ENCODE peak calls at places on chromosomes 4 and X, in nine cellular contexts. O is stimulated activated CD4-positive, alpha-beta T cell treated with anti-CD3 and anti-CD28 coated beads, TNF-alpha, amount 100 ng/mL, for 4 hours; N is NAMALWA; B is cardiac septum; M is CD8-positive, alpha-beta memory T cell; P is HS-27A; T is T-helper 2 cell treated with Interferon-gamma antibody and Interleukin-4, amounts not matched to agents 5 μg/mL and 100 μg/mL, for 36 hours; R is NCI-H187; F is Jurkat, Clone E6-1. X is an unnamed sample.

GRCh38 chr4:105215609-105216313 is 69.1 kb downstream of the TET2 start:
- DNase-seq in T (no peak), O (no peak), N (no peak), B (no peak), R (no peak), F (no peak), P (no peak), M (no peak), X (no peak)

GRCh38 chr4:84634961-84635360 is 52.0 kb downstream of the CDS1 start:
- DNase-seq in N (no peak), P (no peak), B (no peak), R (no peak), M (no peak), O (no peak), T (no peak), F (no peak), X (no peak)

GRCh38 chrX:111823068-111823467 is 52.9 kb upstream of the TRPC5OS start:
- DNase-seq in T (no peak), O (no peak), B (no peak), P (no peak), F (no peak), N (peak; percentile 29), M (no peak), R (peak; percentile 37), X (peak; percentile 0)

GRCh38 chr4:13599159-13599558 is 28.4 kb downstream of the BOD1L1 start:
- DNase-seq in B (no peak), T (no peak), F (no peak), P (no peak), O (no peak), R (no peak), N (no peak), M (no peak), X (no peak)

GRCh38 chr4:133157460-133158160 is 8.5 kb downstream of the PCDH10 start:
- DNase-seq in N (peak; percentile 25), P (no peak), O (no peak), M (no peak), R (no peak), B (no peak), F (no peak), T (no peak), X (peak; percentile 70)

GRCh38 chr4:76804060-76804459 is 93.9 kb downstream of the SOWAHB start:
- DNase-seq in R (no peak), B (no peak), F (no peak), P (no peak), T (no peak), N (no peak), O (no peak), M (no peak), X (no peak)

GRCh38 chr4:75644095-75644494 is 13.8 kb upstream of the CDKL2 start:
- DNase-seq in P (no peak), O (no peak), R (no peak), T (no peak), B (no peak), N (no peak), F (no peak), M (no peak), X (no peak)

GRCh38 chrX:24694825-24695224 is 1.1 kb downstream of the POLA1 start:
- DNase-seq in T (no peak), N (peak; percentile 31), P (no peak), B (no peak), R (no peak), M (no peak), F (no peak), O (no peak), X (no peak)

GRCh38 chr4:129545599-129546278 is 449.8 kb downstream of the C4orf33 start:
- DNase-seq in F (no peak), O (no peak), R (no peak), P (no peak), T (no peak), B (peak; percentile 86), M (no peak), N (no peak), X (no peak)

GRCh38 chr4:1231637-1232360 is 17.1 kb downstream of the CTBP1 start:
- DNase-seq in N (no peak), R (no peak), T (no peak), P (no peak), O (no peak), F (no peak), B (no peak), M (no peak), X (no peak)

GRCh38 chr4:150746156-150746555 is 164.2 kb downstream of the MAB21L2 start:
- DNase-seq in R (no peak), B (no peak), O (no peak), N (no peak), F (no peak), T (no peak), M (no peak), P (peak; percentile 73), X (no peak)

GRCh38 chr4:73068496-73069337 is 799 bp downstream of the COX18 start:
- DNase-seq in N (peak; percentile 69), B (no peak), P (peak; percentile 38), T (peak; percentile 29), R (peak; percentile 59), O (no peak), M (no peak), F (peak; percentile 60), X (no peak)

GRCh38 chrX:150198776-150199175 is 164.3 kb upstream of the MAMLD1 start:
- DNase-seq in R (peak; percentile 27), B (no peak), M (no peak), F (no peak), N (no peak), P (no peak), T (no peak), O (no peak), X (no peak)

GRCh38 chrX:132716006-132716405 is 227.2 kb upstream of the MBNL3 start:
- DNase-seq in R (no peak), F (no peak), N (no peak), B (no peak), O (no peak), P (no peak), M (no peak), T (no peak), X (no peak)

GRCh38 chr4:589219-589963 is 13.3 kb upstream of the TMEM271 start:
- DNase-seq in O (no peak), P (no peak), B (peak; percentile 14), M (no peak), R (no peak), N (no peak), F (no peak), T (no peak), X (no peak)

GRCh38 chr4:106421441-106422296 is 53.1 kb upstream of the GIMD1 start:
- DNase-seq in O (no peak), R (no peak), B (no peak), N (no peak), F (no peak), M (no peak), T (no peak), P (peak; percentile 71), X (no peak)

GRCh38 chr4:15031993-15032660 is 29.8 kb downstream of the CPEB2 start:
- DNase-seq in M (no peak), R (no peak), O (no peak), P (no peak), T (no peak), F (no peak), N (no peak), B (no peak), X (no peak)

GRCh38 chr4:94306713-94307112 is 35.9 kb downstream of the HPGDS start:
- DNase-seq in R (no peak), B (no peak), O (no peak), P (no peak), F (no peak), M (no peak), T (no peak), N (no peak), X (no peak)

GRCh38 chrX:68454476-68455150 is 21.3 kb upstream of the OPHN1 start:
- DNase-seq in B (no peak), P (no peak), O (no peak), T (no peak), M (no peak), N (no peak), F (no peak), R (no peak), X (no peak)

GRCh38 chrX:150508461-150509367 is 59.7 kb upstream of the MTM1 start:
- DNase-seq in F (no peak), M (no peak), P (no peak), R (no peak), B (no peak), O (no peak), T (no peak), N (no peak), X (peak; percentile 29)

X was measured in hippocampal formation.